ENCODE peak calls at places on chromosomes 4 and X, in seven cellular contexts. One of them, this sample, is unnamed.

GRCh38 chrX:137401092-137401491 is 164.8 kb upstream of the ZIC3 start:
- DNase-seq in neural progenitor cell: no peak
- DNase-seq in activated naive CD4-positive, alpha-beta T cell: no peak
- DNase-seq in esophagus muscularis mucosa: no peak
- DNase-seq in sciatic nerve: no peak
- DNase-seq in GM10248: no peak
- DNase-seq in iPS-NIHi11: no peak
- DNase-seq in this sample: no peak

GRCh38 chrX:119067023-119067739 is 5.6 kb upstream of the CT47C1 start:
- DNase-seq in neural progenitor cell: peak; percentile 56
- DNase-seq in activated naive CD4-positive, alpha-beta T cell: peak; percentile 8
- DNase-seq in esophagus muscularis mucosa: no peak
- DNase-seq in sciatic nerve: peak; percentile 72
- DNase-seq in GM10248: peak; percentile 29
- DNase-seq in iPS-NIHi11: peak; percentile 55
- DNase-seq in this sample: peak; percentile 3

GRCh38 chr4:138348055-138348454 is 105.9 kb upstream of the SLC7A11 start:
- DNase-seq in neural progenitor cell: no peak
- DNase-seq in activated naive CD4-positive, alpha-beta T cell: no peak
- DNase-seq in esophagus muscularis mucosa: no peak
- DNase-seq in sciatic nerve: no peak
- DNase-seq in GM10248: no peak
- DNase-seq in iPS-NIHi11: no peak
- DNase-seq in this sample: no peak

GRCh38 chr4:173883821-173884220 is 353.8 kb upstream of the HAND2 start:
- DNase-seq in neural progenitor cell: no peak
- DNase-seq in activated naive CD4-positive, alpha-beta T cell: no peak
- DNase-seq in esophagus muscularis mucosa: no peak
- DNase-seq in sciatic nerve: no peak
- DNase-seq in GM10248: no peak
- DNase-seq in iPS-NIHi11: no peak
- DNase-seq in this sample: no peak

GRCh38 chrX:103215768-103216085 is 819 bp downstream of the BEX4 start:
- DNase-seq in neural progenitor cell: no peak
- DNase-seq in activated naive CD4-positive, alpha-beta T cell: no peak
- DNase-seq in esophagus muscularis mucosa: no peak
- DNase-seq in sciatic nerve: no peak
- DNase-seq in GM10248: no peak
- DNase-seq in iPS-NIHi11: no peak
- DNase-seq in this sample: no peak

GRCh38 chr4:108940086-108941033 is 177.5 kb upstream of the ETNPPL start:
- DNase-seq in neural progenitor cell: no peak
- DNase-seq in activated naive CD4-positive, alpha-beta T cell: no peak
- DNase-seq in esophagus muscularis mucosa: no peak
- DNase-seq in sciatic nerve: no peak
- DNase-seq in GM10248: no peak
- DNase-seq in iPS-NIHi11: no peak
- DNase-seq in this sample: no peak

GRCh38 chr4:39044947-39045734 is 12.9 kb upstream of the TMEM156 start:
- DNase-seq in neural progenitor cell: peak; percentile 80
- DNase-seq in activated naive CD4-positive, alpha-beta T cell: peak; percentile 43
- DNase-seq in esophagus muscularis mucosa: no peak
- DNase-seq in sciatic nerve: no peak
- DNase-seq in GM10248: no peak
- DNase-seq in iPS-NIHi11: peak; percentile 64
- DNase-seq in this sample: no peak

GRCh38 chrX:66203114-66203513 is 39.1 kb downstream of the HEPH start:
- DNase-seq in neural progenitor cell: no peak
- DNase-seq in activated naive CD4-positive, alpha-beta T cell: no peak
- DNase-seq in esophagus muscularis mucosa: no peak
- DNase-seq in sciatic nerve: no peak
- DNase-seq in GM10248: no peak
- DNase-seq in iPS-NIHi11: no peak
- DNase-seq in this sample: no peak

GRCh38 chr4:142316913-142317312 is 529.2 kb downstream of the INPP4B start:
- DNase-seq in neural progenitor cell: no peak
- DNase-seq in activated naive CD4-positive, alpha-beta T cell: no peak
- DNase-seq in esophagus muscularis mucosa: no peak
- DNase-seq in sciatic nerve: no peak
- DNase-seq in GM10248: no peak
- DNase-seq in iPS-NIHi11: no peak
- DNase-seq in this sample: no peak

GRCh38 chrX:76148011-76148665 is 24.7 kb upstream of the PBDC1 start:
- DNase-seq in neural progenitor cell: no peak
- DNase-seq in activated naive CD4-positive, alpha-beta T cell: peak; percentile 1
- DNase-seq in esophagus muscularis mucosa: no peak
- DNase-seq in sciatic nerve: no peak
- DNase-seq in GM10248: no peak
- DNase-seq in iPS-NIHi11: no peak
- DNase-seq in this sample: no peak

GRCh38 chr4:138952405-138952804 is 63.2 kb upstream of the NOCT start:
- DNase-seq in neural progenitor cell: no peak
- DNase-seq in activated naive CD4-positive, alpha-beta T cell: no peak
- DNase-seq in esophagus muscularis mucosa: no peak
- DNase-seq in sciatic nerve: no peak
- DNase-seq in GM10248: no peak
- DNase-seq in iPS-NIHi11: no peak
- DNase-seq in this sample: no peak

GRCh38 chr4:901192-901910 is 30.8 kb downstream of the GAK start:
- DNase-seq in neural progenitor cell: no peak
- DNase-seq in activated naive CD4-positive, alpha-beta T cell: no peak
- DNase-seq in esophagus muscularis mucosa: no peak
- DNase-seq in sciatic nerve: no peak
- DNase-seq in GM10248: no peak
- DNase-seq in iPS-NIHi11: no peak
- DNase-seq in this sample: no peak

GRCh38 chr4:145557720-145558119 is 61.5 kb upstream of the MMAA start:
- DNase-seq in neural progenitor cell: peak; percentile 76
- DNase-seq in activated naive CD4-positive, alpha-beta T cell: peak; percentile 0
- DNase-seq in esophagus muscularis mucosa: no peak
- DNase-seq in sciatic nerve: peak; percentile 66
- DNase-seq in GM10248: peak; percentile 65
- DNase-seq in iPS-NIHi11: peak; percentile 74
- DNase-seq in this sample: peak; percentile 45

GRCh38 chrX:78886550-78886949 is 58.6 kb upstream of the P2RY10 start:
- DNase-seq in neural progenitor cell: peak; percentile 7
- DNase-seq in activated naive CD4-positive, alpha-beta T cell: no peak
- DNase-seq in esophagus muscularis mucosa: no peak
- DNase-seq in sciatic nerve: no peak
- DNase-seq in GM10248: peak; percentile 20
- DNase-seq in iPS-NIHi11: no peak
- DNase-seq in this sample: no peak

GRCh38 chr4:152972821-152973613 is 36.9 kb downstream of the FHDC1 start:
- DNase-seq in neural progenitor cell: no peak
- DNase-seq in activated naive CD4-positive, alpha-beta T cell: no peak
- DNase-seq in esophagus muscularis mucosa: no peak
- DNase-seq in sciatic nerve: no peak
- DNase-seq in GM10248: no peak
- DNase-seq in iPS-NIHi11: no peak
- DNase-seq in this sample: no peak

GRCh38 chr4:153267013-153267412 is 62.8 kb downstream of the TRIM2 start:
- DNase-seq in neural progenitor cell: no peak
- DNase-seq in activated naive CD4-positive, alpha-beta T cell: no peak
- DNase-seq in esophagus muscularis mucosa: peak; percentile 5
- DNase-seq in sciatic nerve: no peak
- DNase-seq in GM10248: no peak
- DNase-seq in iPS-NIHi11: no peak
- DNase-seq in this sample: no peak

GRCh38 chr4:147778942-147779341 is 47.1 kb downstream of the ARHGAP10 start:
- DNase-seq in neural progenitor cell: no peak
- DNase-seq in activated naive CD4-positive, alpha-beta T cell: no peak
- DNase-seq in esophagus muscularis mucosa: no peak
- DNase-seq in sciatic nerve: no peak
- DNase-seq in GM10248: peak; percentile 69
- DNase-seq in iPS-NIHi11: no peak
- DNase-seq in this sample: no peak

GRCh38 chr4:101040776-101041175 is 306.6 kb downstream of the PPP3CA start:
- DNase-seq in neural progenitor cell: no peak
- DNase-seq in activated naive CD4-positive, alpha-beta T cell: no peak
- DNase-seq in esophagus muscularis mucosa: no peak
- DNase-seq in sciatic nerve: no peak
- DNase-seq in GM10248: no peak
- DNase-seq in iPS-NIHi11: no peak
- DNase-seq in this sample: no peak

GRCh38 chrX:152821145-152821765 is 9.3 kb downstream of the CETN2 start:
- DNase-seq in neural progenitor cell: peak; percentile 72
- DNase-seq in activated naive CD4-positive, alpha-beta T cell: no peak
- DNase-seq in esophagus muscularis mucosa: no peak
- DNase-seq in sciatic nerve: no peak
- DNase-seq in GM10248: no peak
- DNase-seq in iPS-NIHi11: peak; percentile 55
- DNase-seq in this sample: no peak

GRCh38 chrX:34848281-34848680 is 94.3 kb upstream of the FAM47B start:
- DNase-seq in neural progenitor cell: no peak
- DNase-seq in activated naive CD4-positive, alpha-beta T cell: no peak
- DNase-seq in esophagus muscularis mucosa: no peak
- DNase-seq in sciatic nerve: no peak
- DNase-seq in GM10248: no peak
- DNase-seq in iPS-NIHi11: no peak
- DNase-seq in this sample: no peak

GRCh38 chr4:52813546-52813945 is 48.6 kb upstream of the RASL11B start:
- DNase-seq in neural progenitor cell: no peak
- DNase-seq in activated naive CD4-positive, alpha-beta T cell: no peak
- DNase-seq in esophagus muscularis mucosa: peak; percentile 68
- DNase-seq in sciatic nerve: no peak
- DNase-seq in GM10248: no peak
- DNase-seq in iPS-NIHi11: no peak
- DNase-seq in this sample: no peak

GRCh38 chr4:153038493-153039311 is 102.6 kb downstream of the FHDC1 start:
- DNase-seq in neural progenitor cell: no peak
- DNase-seq in activated naive CD4-positive, alpha-beta T cell: no peak
- DNase-seq in esophagus muscularis mucosa: peak; percentile 77
- DNase-seq in sciatic nerve: no peak
- DNase-seq in GM10248: no peak
- DNase-seq in iPS-NIHi11: no peak
- DNase-seq in this sample: no peak

GRCh38 chr4:1469596-1470392 is 63.6 kb upstream of the NKX1-1 start:
- DNase-seq in neural progenitor cell: no peak
- DNase-seq in activated naive CD4-positive, alpha-beta T cell: no peak
- DNase-seq in esophagus muscularis mucosa: no peak
- DNase-seq in sciatic nerve: peak; percentile 33
- DNase-seq in GM10248: no peak
- DNase-seq in iPS-NIHi11: no peak
- DNase-seq in this sample: no peak

GRCh38 chrX:13059676-13060499 is 15.5 kb upstream of the FAM9C start:
- DNase-seq in neural progenitor cell: no peak
- DNase-seq in activated naive CD4-positive, alpha-beta T cell: no peak
- DNase-seq in esophagus muscularis mucosa: no peak
- DNase-seq in sciatic nerve: no peak
- DNase-seq in GM10248: no peak
- DNase-seq in iPS-NIHi11: no peak
- DNase-seq in this sample: no peak

This sample was measured in pulmonary artery endothelial cell.